ENCODE peak calls at places on chromosomes 7 and 10, in six cellular contexts. H is DMS153; V is fibroblast of gingiva; E is NCI-H1092; B is stimulated activated CD4-positive, alpha-beta T cell treated with anti-CD3 and anti-CD28 coated beads, Interleukin-4, amount 100 ng/mL, for 48 hours; P is activated CD4-positive, CD25-positive, alpha-beta regulatory T cell. M is an unnamed sample.

GRCh38 chr10:54550016-54550415 is 251.0 kb downstream of the PCDH15 start:
- DNase-seq in H (no peak), V (no peak), E (no peak), B (no peak), P (no peak), M (no peak)

GRCh38 chr10:11895108-11895466 is 71.9 kb downstream of the PROSER2 start:
- DNase-seq in H (no peak), V (no peak), E (no peak), B (no peak), P (no peak), M (no peak)

GRCh38 chr7:90720970-90721768 is 125.0 kb downstream of the CDK14 start:
- DNase-seq in H (no peak), V (peak), E (no peak), B (no peak), P (no peak), M (no peak)

GRCh38 chr10:114768394-114768786 is 53.2 kb upstream of the FHIP2A start:
- DNase-seq in H (no peak), V (no peak), E (no peak), B (no peak), P (no peak), M (no peak)

GRCh38 chr10:24988831-24989769 is 26.9 kb downstream of the ENKUR start:
- DNase-seq in H (no peak), V (no peak), E (no peak), B (no peak), P (no peak), M (no peak)

GRCh38 chr7:101507791-101508252 is 121.3 kb downstream of the MYL10 start:
- DNase-seq in H (peak), V (no peak), E (peak), B (peak), P (no peak), M (no peak)

GRCh38 chr7:23347007-23347681 is 48.0 kb downstream of the MALSU1 start:
- DNase-seq in H (no peak), V (peak), E (no peak), B (no peak), P (no peak), M (no peak)

GRCh38 chr10:3911713-3912442 is 126.9 kb upstream of the KLF6 start:
- DNase-seq in H (no peak), V (no peak), E (no peak), B (no peak), P (no peak), M (no peak)

GRCh38 chr10:93742633-93743349 is 14.9 kb upstream of the LGI1 start:
- DNase-seq in H (no peak), V (no peak), E (no peak), B (no peak), P (no peak), M (no peak)

GRCh38 chr10:50516161-50516560 is 107.6 kb downstream of the SGMS1 start:
- DNase-seq in H (no peak), V (no peak), E (no peak), B (no peak), P (no peak), M (no peak)

GRCh38 chr10:46306550-46307184 is 19.9 kb downstream of the ANTXRL start:
- DNase-seq in H (no peak), V (no peak), E (no peak), B (no peak), P (no peak), M (peak)

M was measured in right cardiac atrium.